ENCODE peak calls at places on chromosomes 6 and 20, in seven cellular contexts. H, U, D, E, A, O and Z are unnamed samples.

GRCh38 chr6:138594042-138594636 is 94.8 kb upstream of the NHSL1 start:
- DNase-seq in H (no peak), U (no peak), D (no peak), E (no peak), A (no peak), O (no peak), Z (no peak)

GRCh38 chr6:149043476-149044130 is 273.9 kb upstream of the TAB2 start:
- DNase-seq in H (no peak), U (no peak), D (peak; percentile 66), E (peak; percentile 36), A (peak; percentile 27), O (peak; percentile 45), Z (no peak)

GRCh38 chr6:154485784-154486183 is 24.7 kb downstream of the CNKSR3 start:
- DNase-seq in H (no peak), U (no peak), D (no peak), E (no peak), A (no peak), O (no peak), Z (no peak)

GRCh38 chr20:48682529-48683385 is 145.0 kb downstream of the PREX1 start:
- DNase-seq in H (peak; percentile 87), U (peak; percentile 52), D (no peak), E (peak; percentile 60), A (no peak), O (peak; percentile 79), Z (peak; percentile 89)

GRCh38 chr20:40056186-40056585 is 632.9 kb downstream of the MAFB start:
- DNase-seq in H (no peak), U (no peak), D (no peak), E (no peak), A (no peak), O (no peak), Z (no peak)

GRCh38 chr20:23049201-23049932 is at the start of gene THBD:
- DNase-seq in H (peak; percentile 57), U (peak; percentile 73), D (peak; percentile 94), E (no peak), A (no peak), O (peak; percentile 93), Z (peak; percentile 86)

GRCh38 chr20:9739991-9740390 is 98.9 kb downstream of the PAK5 start:
- DNase-seq in H (no peak), U (no peak), D (no peak), E (no peak), A (no peak), O (no peak), Z (no peak)

GRCh38 chr20:36128463-36129176 is 25.9 kb upstream of the EPB41L1 start:
- DNase-seq in H (no peak), U (peak; percentile 39), D (peak; percentile 45), E (no peak), A (no peak), O (no peak), Z (no peak)

GRCh38 chr6:143396497-143397228 is 53.8 kb downstream of the ADAT2 start:
- DNase-seq in H (no peak), U (no peak), D (peak; percentile 12), E (peak; percentile 93), A (no peak), O (no peak), Z (no peak)

GRCh38 chr6:140105857-140106256 is 731.4 kb upstream of the CITED2 start:
- DNase-seq in H (no peak), U (no peak), D (peak; percentile 7), E (peak; percentile 39), A (peak; percentile 10), O (no peak), Z (no peak)

GRCh38 chr20:22762576-22763256 is 178.3 kb upstream of the FOXA2 start:
- DNase-seq in H (no peak), U (no peak), D (peak; percentile 36), E (no peak), A (no peak), O (peak; percentile 9), Z (no peak)

GRCh38 chr6:100305237-100305869 is 159.4 kb downstream of the SIM1 start:
- DNase-seq in H (no peak), U (no peak), D (no peak), E (no peak), A (no peak), O (no peak), Z (no peak)

GRCh38 chr6:78483546-78483945 is 383.8 kb upstream of the IRAK1BP1 start:
- DNase-seq in H (no peak), U (no peak), D (no peak), E (no peak), A (no peak), O (no peak), Z (no peak)

GRCh38 chr6:134480593-134480992 is 162.7 kb upstream of the SGK1 start:
- DNase-seq in H (no peak), U (no peak), D (no peak), E (no peak), A (no peak), O (no peak), Z (no peak)

GRCh38 chr20:20894753-20895152 is 182.3 kb upstream of the RALGAPA2 start:
- DNase-seq in H (no peak), U (peak; percentile 23), D (peak; percentile 55), E (no peak), A (no peak), O (peak; percentile 36), Z (no peak)

GRCh38 chr6:96521625-96522468 is at the start of gene UFL1:
- DNase-seq in H (peak; percentile 94), U (peak; percentile 90), D (peak; percentile 91), E (peak; percentile 85), A (peak; percentile 75), O (peak; percentile 98), Z (peak; percentile 97)
- TF ChIP-seq EP300 in H (no peak), U (peak; percentile 98), D (no peak), E (no peak), A (no peak), O (peak; percentile 48), Z (no peak)

DNA sequence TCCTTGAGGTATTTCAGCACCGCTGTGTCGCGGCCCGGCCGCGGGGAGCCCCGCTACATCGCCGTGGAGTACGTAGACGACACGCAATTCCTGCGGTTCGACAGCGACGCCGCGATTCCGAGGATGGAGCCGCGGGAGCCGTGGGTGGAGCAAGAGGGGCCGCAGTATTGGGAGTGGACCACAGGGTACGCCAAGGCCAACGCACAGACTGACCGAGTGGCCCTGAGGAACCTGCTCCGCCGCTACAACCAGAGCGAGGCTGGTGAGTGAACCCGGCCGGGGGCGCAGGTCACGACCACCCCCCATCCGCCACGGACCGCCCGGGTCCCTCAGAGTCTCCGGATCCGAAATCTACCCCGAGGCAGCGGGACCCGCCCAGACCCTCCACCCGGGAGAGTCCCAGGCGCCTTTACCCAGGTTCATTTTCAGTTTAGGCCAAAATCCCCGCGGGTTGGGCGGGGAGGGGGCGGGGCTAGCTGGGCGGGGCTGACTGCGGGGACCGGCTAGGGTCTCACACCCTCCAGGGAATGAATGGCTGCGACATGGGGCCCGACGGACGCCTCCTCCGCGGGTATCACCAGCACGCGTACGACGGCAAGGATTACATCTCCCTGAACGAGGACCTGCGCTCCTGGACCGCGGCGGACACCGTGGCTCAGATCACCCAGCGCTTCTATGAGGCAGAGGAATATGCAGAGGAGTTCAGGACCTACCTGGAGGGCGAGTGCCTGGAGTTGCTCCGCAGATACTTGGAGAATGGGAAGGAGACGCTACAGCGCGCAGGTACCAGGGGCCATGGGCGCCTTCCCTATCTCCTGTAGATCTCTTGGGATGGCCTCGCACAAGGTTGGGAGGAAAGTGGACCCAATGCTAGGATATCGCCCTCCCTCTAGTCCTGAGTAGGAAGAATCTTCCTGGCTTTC is 693 bp downstream of the HLA-F start:
- DNase-seq in H (peak; percentile 64), U (peak; percentile 25), D (no peak), E (no peak), A (no peak), O (peak; percentile 94), Z (no peak)
- H3K4me3 ChIP-seq in H (peak overlapping the region; percentile 70), U (peak overlapping the region; percentile 91), D (peak overlapping the region; percentile 55), E (peak overlapping the region; percentile 49), A (peak overlapping the region; percentile 68), O (peak overlapping the region; percentile 80), Z (peak overlapping the region; percentile 86)

DNA sequence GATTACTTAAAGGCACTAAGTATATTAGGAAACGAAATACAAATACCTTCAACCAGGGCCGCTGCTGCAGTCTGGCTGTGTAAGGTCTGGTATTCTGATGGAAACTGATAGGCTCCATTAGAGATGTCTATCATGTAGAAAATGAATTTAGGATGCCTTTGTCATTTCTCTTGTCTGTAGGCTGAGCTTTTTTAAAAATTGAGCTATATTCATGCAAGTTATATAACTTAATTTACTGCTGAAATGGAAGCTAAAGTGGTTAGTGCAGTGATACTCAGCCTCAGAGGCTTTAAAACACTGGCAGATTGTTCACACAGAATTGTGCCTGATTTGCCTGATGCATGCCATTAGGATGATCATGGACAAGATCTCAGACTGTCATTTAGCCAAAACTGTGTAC is 286.2 kb upstream of the QKI start:
- DNase-seq in H (no peak), U (no peak), D (no peak), E (no peak), A (no peak), O (no peak), Z (no peak)
- TF ChIP-seq EP300 in H (no peak), U (no peak), D (no peak), E (no peak), A (no peak), O (no peak), Z (no peak)

GRCh38 chr20:58182521-58183140 is 45.8 kb downstream of the ANKRD60 start:
- DNase-seq in H (no peak), U (no peak), D (no peak), E (no peak), A (no peak), O (no peak), Z (no peak)

GRCh38 chr20:58177799-58178198 is 50.7 kb downstream of the ANKRD60 start:
- DNase-seq in H (no peak), U (no peak), D (no peak), E (no peak), A (no peak), O (no peak), Z (no peak)

GRCh38 chr20:58175836-58176235 is 52.6 kb downstream of the ANKRD60 start:
- DNase-seq in H (peak; percentile 40), U (no peak), D (no peak), E (no peak), A (no peak), O (no peak), Z (no peak)

GRCh38 chr20:58179083-58179431 is 49.4 kb downstream of the ANKRD60 start:
- DNase-seq in H (no peak), U (no peak), D (no peak), E (no peak), A (no peak), O (no peak), Z (no peak)

DNA sequence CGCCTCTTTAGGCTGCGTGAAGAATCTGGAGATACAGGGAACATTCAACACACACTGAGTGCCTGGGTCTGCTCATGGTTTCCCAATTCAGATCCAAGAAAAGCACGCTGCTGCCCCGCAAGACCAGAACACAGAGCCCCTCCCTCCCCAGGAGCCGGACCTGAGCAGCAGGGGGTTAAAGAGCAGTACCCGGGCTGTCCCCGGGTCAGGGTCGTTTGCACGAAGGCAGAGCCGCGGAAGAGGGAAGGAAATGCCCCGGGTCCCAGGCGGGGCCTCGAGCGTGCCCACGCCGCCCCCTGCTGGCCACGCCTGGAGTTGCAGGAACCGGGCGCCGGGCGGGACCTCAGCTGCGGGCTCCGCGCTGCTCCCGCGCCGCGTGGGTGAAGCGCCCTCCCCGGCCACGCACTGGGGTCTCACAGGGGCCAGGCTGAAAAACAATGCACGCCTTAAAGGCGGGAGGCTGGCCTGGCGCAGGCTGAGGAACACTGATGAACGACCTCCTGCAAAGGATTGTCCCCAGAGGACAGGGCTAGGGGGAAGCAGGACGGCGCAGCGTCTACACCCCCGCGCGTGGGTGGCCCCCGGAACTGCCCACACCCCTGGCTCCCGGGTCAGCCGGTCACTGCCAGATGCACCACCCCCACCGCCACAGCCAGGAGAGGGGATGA is 48.9 kb downstream of the ANKRD60 start:
- DNase-seq in H (peak; percentile 86), U (peak; percentile 34), D (peak; percentile 48), E (peak; percentile 21), A (peak; percentile 10), O (peak; percentile 95), Z (peak; percentile 73)
- H3K4me3 ChIP-seq in H (peak overlapping the region; percentile 12), U (peak overlapping the region; percentile 26), D (peak overlapping the region; percentile 42), E (no peak overlapping the region), A (peak overlapping the region; percentile 12), O (no peak overlapping the region), Z (peak overlapping the region; percentile 25)

GRCh38 chr6:20632696-20633095 is 98.4 kb downstream of the CDKAL1 start:
- DNase-seq in H (no peak), U (no peak), D (no peak), E (no peak), A (no peak), O (no peak), Z (no peak)
- TF ChIP-seq EP300 in H (no peak), U (no peak), D (no peak), E (no peak), A (no peak), O (no peak), Z (no peak)